ENCODE peak calls at places on chromosomes 13 and 19, in five cellular contexts. One of them, this sample, is unnamed.

GRCh38 chr13:85631801-85632200 is 167.4 kb downstream of the SLITRK6 start:
- DNase-seq in non-pigmented ciliary epithelial cell: no peak
- DNase-seq in HS-5: no peak
- DNase-seq in T1000: no peak
- DNase-seq in SJCRH30: no peak
- DNase-seq in this sample: no peak

GRCh38 chr19:35879770-35880317 is 11.5 kb downstream of the APLP1 start:
- DNase-seq in non-pigmented ciliary epithelial cell: peak
- DNase-seq in HS-5: peak
- DNase-seq in T1000: peak
- DNase-seq in SJCRH30: peak
- DNase-seq in this sample: peak

GRCh38 chr19:3618144-3618810 is 8.3 kb downstream of the CACTIN start:
- DNase-seq in non-pigmented ciliary epithelial cell: no peak
- DNase-seq in HS-5: no peak
- DNase-seq in T1000: peak
- DNase-seq in SJCRH30: no peak
- DNase-seq in this sample: peak

GRCh38 chr13:69010789-69011188 is 1096.8 kb upstream of the ATXN8OS start:
- DNase-seq in non-pigmented ciliary epithelial cell: no peak
- DNase-seq in HS-5: no peak
- DNase-seq in T1000: no peak
- DNase-seq in SJCRH30: no peak
- DNase-seq in this sample: no peak

GRCh38 chr19:41939861-41940442 is 11.7 kb upstream of the ERFL start:
- DNase-seq in non-pigmented ciliary epithelial cell: no peak
- DNase-seq in HS-5: no peak
- DNase-seq in T1000: no peak
- DNase-seq in SJCRH30: peak
- DNase-seq in this sample: no peak

GRCh38 chr13:33633701-33634525 is 184.0 kb upstream of the RFC3 start:
- DNase-seq in non-pigmented ciliary epithelial cell: peak
- DNase-seq in HS-5: no peak
- DNase-seq in T1000: no peak
- DNase-seq in SJCRH30: no peak
- DNase-seq in this sample: no peak

GRCh38 chr19:16824658-16825311 is 4.4 kb upstream of the SIN3B start:
- DNase-seq in non-pigmented ciliary epithelial cell: no peak
- DNase-seq in HS-5: no peak
- DNase-seq in T1000: no peak
- DNase-seq in SJCRH30: no peak
- DNase-seq in this sample: no peak

GRCh38 chr13:94014461-94014860 is 465.0 kb downstream of the DCT start:
- DNase-seq in non-pigmented ciliary epithelial cell: no peak
- DNase-seq in HS-5: no peak
- DNase-seq in T1000: no peak
- DNase-seq in SJCRH30: peak
- DNase-seq in this sample: no peak

GRCh38 chr19:5211217-5211822 is 129.3 kb downstream of the PTPRS start:
- DNase-seq in non-pigmented ciliary epithelial cell: no peak
- DNase-seq in HS-5: no peak
- DNase-seq in T1000: no peak
- DNase-seq in SJCRH30: no peak
- DNase-seq in this sample: no peak

GRCh38 chr13:33610471-33611015 is 207.4 kb upstream of the RFC3 start:
- DNase-seq in non-pigmented ciliary epithelial cell: no peak
- DNase-seq in HS-5: no peak
- DNase-seq in T1000: no peak
- DNase-seq in SJCRH30: peak
- DNase-seq in this sample: peak

GRCh38 chr19:38918526-38918925 is 6.5 kb upstream of the CCER2 start:
- DNase-seq in non-pigmented ciliary epithelial cell: no peak
- DNase-seq in HS-5: no peak
- DNase-seq in T1000: no peak
- DNase-seq in SJCRH30: no peak
- DNase-seq in this sample: no peak

GRCh38 chr13:97212540-97213146 is 9.5 kb upstream of the MBNL2 start:
- DNase-seq in non-pigmented ciliary epithelial cell: no peak
- DNase-seq in HS-5: no peak
- DNase-seq in T1000: no peak
- DNase-seq in SJCRH30: no peak
- DNase-seq in this sample: no peak

GRCh38 chr19:3655402-3656072 is 28.9 kb upstream of the CACTIN start:
- DNase-seq in non-pigmented ciliary epithelial cell: peak
- DNase-seq in HS-5: peak
- DNase-seq in T1000: peak
- DNase-seq in SJCRH30: peak
- DNase-seq in this sample: no peak

GRCh38 chr13:59449750-59450149 is 714.0 kb downstream of the DIAPH3 start:
- DNase-seq in non-pigmented ciliary epithelial cell: no peak
- DNase-seq in HS-5: no peak
- DNase-seq in T1000: no peak
- DNase-seq in SJCRH30: no peak
- DNase-seq in this sample: no peak